ENCODE peak calls at places on chromosomes 5 and 9, in seven cellular contexts. W is heart left ventricle; O is tibial nerve; Q is Peyer's patch; U is CD8-positive, alpha-beta T cell; M is IMR-90; R is keratinocyte. J is an unnamed sample.

GRCh38 chr5:72624641-72625236 is 117.5 kb upstream of the ZNF366 start:
- DNase-seq in W (peak; percentile 45), O (no peak), Q (no peak), U (no peak), M (peak; percentile 76), R (no peak), J (peak; percentile 75)

GRCh38 chr5:59152701-59153245 is 569.9 kb downstream of the RAB3C start:
- DNase-seq in W (no peak), O (no peak), Q (no peak), U (no peak), M (no peak), R (no peak), J (no peak)

GRCh38 chr5:116482394-116482793 is 92.2 kb downstream of the SEMA6A start:
- DNase-seq in W (no peak), O (no peak), Q (no peak), U (no peak), M (peak; percentile 57), R (no peak), J (no peak)

GRCh38 chr9:105330755-105331154 is 86.3 kb downstream of the SLC44A1 start:
- DNase-seq in W (no peak), O (no peak), Q (no peak), U (no peak), M (peak; percentile 16), R (no peak), J (no peak)

GRCh38 chr9:109064963-109065701 is 51.8 kb upstream of the CTNNAL1 start:
- DNase-seq in W (no peak), O (no peak), Q (no peak), U (no peak), M (peak; percentile 54), R (peak; percentile 70), J (no peak)

GRCh38 chr5:90586469-90586868 is 27.9 kb downstream of the ADGRV1 start:
- DNase-seq in W (no peak), O (no peak), Q (no peak), U (no peak), M (no peak), R (no peak), J (no peak)

GRCh38 chr9:129317179-129318011 is 139.3 kb upstream of the IER5L start:
- DNase-seq in W (no peak), O (peak; percentile 26), Q (peak; percentile 55), U (no peak), M (peak; percentile 45), R (no peak), J (peak; percentile 80)

GRCh38 chr5:116068028-116068632 is 16.7 kb upstream of the COMMD10 start:
- DNase-seq in W (no peak), O (no peak), Q (peak; percentile 59), U (peak; percentile 24), M (peak; percentile 72), R (no peak), J (no peak)

GRCh38 chr9:82031538-82032280 is 43.1 kb downstream of the SPATA31D1 start:
- DNase-seq in W (peak; percentile 49), O (no peak), Q (no peak), U (no peak), M (peak; percentile 88), R (no peak), J (peak; percentile 63)

GRCh38 chr9:94931725-94932124 is 205.2 kb downstream of the AOPEP start:
- DNase-seq in W (no peak), O (no peak), Q (no peak), U (no peak), M (no peak), R (no peak), J (no peak)

GRCh38 chr5:56917534-56917933 is 8.1 kb downstream of the SETD9 start:
- DNase-seq in W (peak; percentile 79), O (no peak), Q (no peak), U (no peak), M (no peak), R (no peak), J (no peak)

GRCh38 chr5:89566340-89566739 is 683.4 kb upstream of the MEF2C start:
- DNase-seq in W (no peak), O (no peak), Q (no peak), U (no peak), M (no peak), R (no peak), J (no peak)

GRCh38 chr5:67793966-67794365 is 421.6 kb upstream of the PIK3R1 start:
- DNase-seq in W (no peak), O (no peak), Q (no peak), U (no peak), M (no peak), R (no peak), J (no peak)

GRCh38 chr9:127154390-127155191 is 32.2 kb upstream of the ANGPTL2 start:
- DNase-seq in W (peak; percentile 81), O (peak; percentile 51), Q (peak; percentile 52), U (no peak), M (peak; percentile 35), R (no peak), J (peak; percentile 75)

GRCh38 chr5:42991477-42992034 is 48.6 kb downstream of the ANXA2R start:
- DNase-seq in W (no peak), O (no peak), Q (peak; percentile 56), U (no peak), M (peak; percentile 24), R (no peak), J (no peak)

GRCh38 chr5:42992035-42992570 is 48.0 kb downstream of the ANXA2R start:
- DNase-seq in W (peak; percentile 91), O (peak; percentile 71), Q (peak; percentile 93), U (peak; percentile 81), M (peak; percentile 88), R (no peak), J (peak; percentile 87)

GRCh38 chr5:42993516-42994284 is 46.4 kb downstream of the ANXA2R start:
- DNase-seq in W (no peak), O (no peak), Q (peak; percentile 75), U (peak; percentile 65), M (peak; percentile 89), R (no peak), J (peak; percentile 24)

GRCh38 chr5:42995152-42995751 is 44.9 kb downstream of the ANXA2R start:
- DNase-seq in W (no peak), O (no peak), Q (no peak), U (no peak), M (peak; percentile 38), R (no peak), J (no peak)

DNA sequence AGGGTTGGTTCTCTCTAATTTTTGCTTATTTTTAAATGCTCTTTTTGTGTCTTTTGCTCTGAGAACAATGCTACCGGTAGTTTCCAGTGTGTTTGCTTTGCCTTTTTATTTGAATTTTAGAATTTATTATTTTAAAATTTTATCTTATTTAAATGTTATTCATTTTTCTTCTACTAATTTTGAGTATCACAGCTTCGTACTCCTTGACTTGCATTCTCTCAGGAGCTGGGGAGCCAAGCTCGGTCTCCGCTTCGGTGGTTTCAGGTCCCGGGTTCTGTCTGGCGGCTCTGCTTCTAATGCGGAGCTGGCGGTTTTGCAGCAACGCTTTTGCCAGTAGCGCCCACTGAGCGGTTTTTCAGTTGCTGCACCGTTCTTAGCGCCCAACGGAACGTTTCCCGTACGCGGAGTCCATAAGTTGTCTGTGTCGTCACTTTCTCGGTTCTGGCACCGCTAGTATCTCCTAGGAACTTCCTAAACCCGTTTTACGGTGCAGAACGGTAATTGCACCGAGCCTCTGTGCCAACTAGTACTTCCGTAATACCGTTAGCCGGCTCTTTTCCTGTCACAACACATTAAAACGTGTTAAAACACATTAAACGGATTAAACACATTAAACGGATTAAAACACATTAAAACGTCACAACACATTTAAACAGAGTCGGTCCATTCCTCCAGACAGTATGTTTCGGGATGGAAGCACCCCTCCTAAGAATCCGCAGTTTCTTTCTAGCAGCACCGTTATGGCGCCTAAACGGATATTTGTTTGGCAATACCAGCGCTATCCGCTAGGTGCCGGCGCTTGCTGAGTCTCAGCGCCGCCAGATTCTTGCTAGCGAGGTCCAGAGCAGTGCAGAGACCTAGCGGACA is 45.6 kb downstream of the ANXA2R start:
- DNase-seq in W (peak; percentile 88), O (peak; percentile 81), Q (peak; percentile 96), U (peak; percentile 90), M (peak; percentile 93), R (no peak), J (peak; percentile 87)
- H3K4me3 ChIP-seq in W (peak overlapping the region; percentile 68), O (peak overlapping the region; percentile 52), Q (peak overlapping the region; percentile 48), U (peak overlapping the region; percentile 92), M (peak overlapping the region; percentile 80), R (peak overlapping the region; percentile 22), J (peak overlapping the region; percentile 77)

GRCh38 chr5:159440235-159440634 is 109.9 kb upstream of the IL12B start:
- DNase-seq in W (no peak), O (no peak), Q (no peak), U (no peak), M (no peak), R (no peak), J (no peak)

GRCh38 chr5:159440948-159441347 is 110.7 kb upstream of the IL12B start:
- DNase-seq in W (no peak), O (no peak), Q (no peak), U (no peak), M (no peak), R (no peak), J (no peak)

GRCh38 chr5:159439002-159439401 is 108.7 kb upstream of the IL12B start:
- DNase-seq in W (no peak), O (no peak), Q (no peak), U (no peak), M (no peak), R (no peak), J (no peak)

GRCh38 chr5:159442210-159442850 is 112.0 kb upstream of the IL12B start:
- DNase-seq in W (peak; percentile 62), O (no peak), Q (no peak), U (no peak), M (peak; percentile 23), R (no peak), J (no peak)

GRCh38 chr5:159441441-159441840 is 111.2 kb upstream of the IL12B start:
- DNase-seq in W (peak; percentile 66), O (no peak), Q (no peak), U (no peak), M (no peak), R (no peak), J (no peak)
- TF ChIP-seq CTCF in W (peak; percentile 42), O (no peak), Q (no peak), U (no peak), M (no peak), R (peak; percentile 29), J (no peak)

GRCh38 chr5:32991416-32991805 is 280.3 kb downstream of the NPR3 start:
- DNase-seq in W (no peak), O (no peak), Q (no peak), U (no peak), M (no peak), R (no peak), J (no peak)

GRCh38 chr5:32984851-32985250 is 273.7 kb downstream of the NPR3 start:
- DNase-seq in W (no peak), O (no peak), Q (no peak), U (no peak), M (peak; percentile 64), R (no peak), J (no peak)

GRCh38 chr5:32990593-32991415 is 279.7 kb downstream of the NPR3 start:
- DNase-seq in W (no peak), O (no peak), Q (no peak), U (no peak), M (no peak), R (no peak), J (no peak)

GRCh38 chr5:32989815-32990214 is 278.7 kb downstream of the NPR3 start:
- DNase-seq in W (peak; percentile 17), O (no peak), Q (no peak), U (no peak), M (no peak), R (no peak), J (no peak)
- H3K9me3 ChIP-seq in W (no peaks in the 10 kb centered on the region), O (no peaks in the 10 kb centered on the region), Q (no peaks in the 10 kb centered on the region), U (no peaks in the 10 kb centered on the region), M (no peaks in the 10 kb centered on the region), R (no peaks in the 10 kb centered on the region), J (no peaks in the 10 kb centered on the region)

GRCh38 chr5:111806753-111807152 is 49.8 kb upstream of the NREP start:
- DNase-seq in W (no peak), O (no peak), Q (no peak), U (no peak), M (no peak), R (no peak), J (no peak)
- H3K4me3 ChIP-seq in W (no peak overlapping the region), O (no peak overlapping the region), Q (no peak overlapping the region), U (no peak overlapping the region), M (no peak overlapping the region), R (no peak overlapping the region), J (no peak overlapping the region)